ENCODE peak calls at places on chromosomes 13 and 19, in seven cellular contexts. One of them, this sample, is unnamed.

GRCh38 chr13:88086577-88086976 is 415.4 kb downstream of the SLITRK5 start:
- DNase-seq in kidney: no peak
- DNase-seq in CD8-positive, alpha-beta memory T cell: no peak
- DNase-seq in tibial artery: no peak
- DNase-seq in GM06990: no peak
- DNase-seq in ascending aorta: no peak
- DNase-seq in mesendoderm: no peak
- DNase-seq in this sample: no peak

GRCh38 chr19:2385053-2385721 is 25.1 kb downstream of the TMPRSS9 start:
- DNase-seq in kidney: peak; percentile 77
- DNase-seq in CD8-positive, alpha-beta memory T cell: no peak
- DNase-seq in tibial artery: no peak
- DNase-seq in GM06990: no peak
- DNase-seq in ascending aorta: no peak
- DNase-seq in mesendoderm: peak; percentile 92
- DNase-seq in this sample: peak; percentile 93

GRCh38 chr13:106052200-106052767 is 483.2 kb downstream of the EFNB2 start:
- DNase-seq in kidney: no peak
- DNase-seq in CD8-positive, alpha-beta memory T cell: no peak
- DNase-seq in tibial artery: no peak
- DNase-seq in GM06990: no peak
- DNase-seq in ascending aorta: no peak
- DNase-seq in mesendoderm: no peak
- DNase-seq in this sample: no peak

GRCh38 chr19:16001481-16002312 is 52.9 kb downstream of the OR10H4 start:
- DNase-seq in kidney: no peak
- DNase-seq in CD8-positive, alpha-beta memory T cell: no peak
- DNase-seq in tibial artery: no peak
- DNase-seq in GM06990: peak; percentile 63
- DNase-seq in ascending aorta: no peak
- DNase-seq in mesendoderm: no peak
- DNase-seq in this sample: no peak

GRCh38 chr13:33543089-33543459 is 257.5 kb upstream of the STARD13 start:
- DNase-seq in kidney: no peak
- DNase-seq in CD8-positive, alpha-beta memory T cell: no peak
- DNase-seq in tibial artery: no peak
- DNase-seq in GM06990: no peak
- DNase-seq in ascending aorta: no peak
- DNase-seq in mesendoderm: no peak
- DNase-seq in this sample: no peak

GRCh38 chr13:81658598-81659370 is 1317.9 kb upstream of the SPRY2 start:
- DNase-seq in kidney: no peak
- DNase-seq in CD8-positive, alpha-beta memory T cell: no peak
- DNase-seq in tibial artery: no peak
- DNase-seq in GM06990: no peak
- DNase-seq in ascending aorta: no peak
- DNase-seq in mesendoderm: peak; percentile 60
- DNase-seq in this sample: no peak

GRCh38 chr19:48962849-48963165 is 2.3 kb upstream of the FTL start:
- DNase-seq in kidney: no peak
- DNase-seq in CD8-positive, alpha-beta memory T cell: no peak
- DNase-seq in tibial artery: no peak
- DNase-seq in GM06990: no peak
- DNase-seq in ascending aorta: no peak
- DNase-seq in mesendoderm: no peak
- DNase-seq in this sample: peak; percentile 58

GRCh38 chr13:59776924-59777690 is 386.6 kb downstream of the DIAPH3 start:
- DNase-seq in kidney: no peak
- DNase-seq in CD8-positive, alpha-beta memory T cell: no peak
- DNase-seq in tibial artery: no peak
- DNase-seq in GM06990: peak; percentile 8
- DNase-seq in ascending aorta: no peak
- DNase-seq in mesendoderm: no peak
- DNase-seq in this sample: no peak

GRCh38 chr19:13615890-13616289 is 109.6 kb upstream of the CACNA1A start:
- DNase-seq in kidney: no peak
- DNase-seq in CD8-positive, alpha-beta memory T cell: no peak
- DNase-seq in tibial artery: no peak
- DNase-seq in GM06990: no peak
- DNase-seq in ascending aorta: no peak
- DNase-seq in mesendoderm: no peak
- DNase-seq in this sample: no peak

GRCh38 chr19:49999371-50000010 is 25.7 kb downstream of the VRK3 start:
- DNase-seq in kidney: no peak
- DNase-seq in CD8-positive, alpha-beta memory T cell: no peak
- DNase-seq in tibial artery: no peak
- DNase-seq in GM06990: no peak
- DNase-seq in ascending aorta: no peak
- DNase-seq in mesendoderm: no peak
- DNase-seq in this sample: no peak

GRCh38 chr13:45167611-45168554 is 33.0 kb downstream of the KCTD4 start:
- DNase-seq in kidney: no peak
- DNase-seq in CD8-positive, alpha-beta memory T cell: no peak
- DNase-seq in tibial artery: no peak
- DNase-seq in GM06990: no peak
- DNase-seq in ascending aorta: no peak
- DNase-seq in mesendoderm: peak; percentile 33
- DNase-seq in this sample: no peak

GRCh38 chr13:46324976-46325375 is 62.1 kb downstream of the RUBCNL start:
- DNase-seq in kidney: no peak
- DNase-seq in CD8-positive, alpha-beta memory T cell: no peak
- DNase-seq in tibial artery: no peak
- DNase-seq in GM06990: no peak
- DNase-seq in ascending aorta: no peak
- DNase-seq in mesendoderm: no peak
- DNase-seq in this sample: no peak

GRCh38 chr19:56191115-56191514 is 6.5 kb downstream of the ZSCAN5B start:
- DNase-seq in kidney: no peak
- DNase-seq in CD8-positive, alpha-beta memory T cell: no peak
- DNase-seq in tibial artery: no peak
- DNase-seq in GM06990: no peak
- DNase-seq in ascending aorta: no peak
- DNase-seq in mesendoderm: peak; percentile 3
- DNase-seq in this sample: peak; percentile 63

GRCh38 chr13:22278336-22278929 is 607.6 kb downstream of the FGF9 start:
- DNase-seq in kidney: no peak
- DNase-seq in CD8-positive, alpha-beta memory T cell: peak; percentile 49
- DNase-seq in tibial artery: peak; percentile 42
- DNase-seq in GM06990: peak; percentile 32
- DNase-seq in ascending aorta: no peak
- DNase-seq in mesendoderm: peak; percentile 65
- DNase-seq in this sample: peak; percentile 86

GRCh38 chr13:114082849-114083645 is 49.4 kb downstream of the RASA3 start:
- DNase-seq in kidney: peak; percentile 32
- DNase-seq in CD8-positive, alpha-beta memory T cell: no peak
- DNase-seq in tibial artery: no peak
- DNase-seq in GM06990: no peak
- DNase-seq in ascending aorta: no peak
- DNase-seq in mesendoderm: no peak
- DNase-seq in this sample: peak; percentile 42

GRCh38 chr19:10887616-10888367 is 16.4 kb downstream of the CARM1 start:
- DNase-seq in kidney: no peak
- DNase-seq in CD8-positive, alpha-beta memory T cell: no peak
- DNase-seq in tibial artery: no peak
- DNase-seq in GM06990: no peak
- DNase-seq in ascending aorta: no peak
- DNase-seq in mesendoderm: no peak
- DNase-seq in this sample: peak; percentile 62

GRCh38 chr19:751501-752341 is 809 bp downstream of the MISP start:
- DNase-seq in kidney: peak; percentile 76
- DNase-seq in CD8-positive, alpha-beta memory T cell: no peak
- DNase-seq in tibial artery: no peak
- DNase-seq in GM06990: no peak
- DNase-seq in ascending aorta: no peak
- DNase-seq in mesendoderm: peak; percentile 44
- DNase-seq in this sample: peak; percentile 69

GRCh38 chr13:29429496-29429895 is 166.0 kb downstream of the SLC7A1 start:
- DNase-seq in kidney: no peak
- DNase-seq in CD8-positive, alpha-beta memory T cell: no peak
- DNase-seq in tibial artery: no peak
- DNase-seq in GM06990: no peak
- DNase-seq in ascending aorta: no peak
- DNase-seq in mesendoderm: no peak
- DNase-seq in this sample: no peak

GRCh38 chr13:111145506-111145905 is 30.4 kb downstream of the ARHGEF7 start:
- DNase-seq in kidney: no peak
- DNase-seq in CD8-positive, alpha-beta memory T cell: no peak
- DNase-seq in tibial artery: no peak
- DNase-seq in GM06990: no peak
- DNase-seq in ascending aorta: no peak
- DNase-seq in mesendoderm: no peak
- DNase-seq in this sample: no peak

GRCh38 chr13:50509771-50510441 is 333.6 kb downstream of the DLEU7 start:
- DNase-seq in kidney: no peak
- DNase-seq in CD8-positive, alpha-beta memory T cell: no peak
- DNase-seq in tibial artery: no peak
- DNase-seq in GM06990: no peak
- DNase-seq in ascending aorta: no peak
- DNase-seq in mesendoderm: peak; percentile 28
- DNase-seq in this sample: no peak

GRCh38 chr19:10408511-10409291 is 5.4 kb upstream of the CDC37 start:
- DNase-seq in kidney: no peak
- DNase-seq in CD8-positive, alpha-beta memory T cell: peak; percentile 33
- DNase-seq in tibial artery: peak; percentile 56
- DNase-seq in GM06990: no peak
- DNase-seq in ascending aorta: peak; percentile 64
- DNase-seq in mesendoderm: no peak
- DNase-seq in this sample: no peak

GRCh38 chr13:79989251-79989661 is 351.7 kb downstream of the SPRY2 start:
- DNase-seq in kidney: peak; percentile 29
- DNase-seq in CD8-positive, alpha-beta memory T cell: no peak
- DNase-seq in tibial artery: no peak
- DNase-seq in GM06990: no peak
- DNase-seq in ascending aorta: no peak
- DNase-seq in mesendoderm: peak; percentile 61
- DNase-seq in this sample: no peak